ENCODE peak calls at places on chromosomes 6 and 20, in six cellular contexts. One of them, this sample, is unnamed.

GRCh38 chr20:49620364-49621240 is 52.7 kb upstream of the PTGIS start:
- DNase-seq in IMR-90: no peak
- DNase-seq in H9: no peak
- DNase-seq in neuronal stem cell: no peak
- DNase-seq in mesendoderm: no peak
- DNase-seq in H1: no peak
- DNase-seq in this sample: no peak

GRCh38 chr6:105402090-105402980 is 547 bp downstream of the PREP start:
- DNase-seq in IMR-90: peak; percentile 36
- DNase-seq in H9: peak; percentile 38
- DNase-seq in neuronal stem cell: peak; percentile 59
- DNase-seq in mesendoderm: peak; percentile 71
- DNase-seq in H1: peak; percentile 78
- DNase-seq in this sample: peak; percentile 68

GRCh38 chr6:16108996-16109658 is 19.8 kb upstream of the MYLIP start:
- DNase-seq in IMR-90: no peak
- DNase-seq in H9: no peak
- DNase-seq in neuronal stem cell: no peak
- DNase-seq in mesendoderm: no peak
- DNase-seq in H1: no peak
- DNase-seq in this sample: peak; percentile 54

GRCh38 chr6:81789303-81789702 is 36.8 kb upstream of the TENT5A start:
- DNase-seq in IMR-90: no peak
- DNase-seq in H9: no peak
- DNase-seq in neuronal stem cell: no peak
- DNase-seq in mesendoderm: no peak
- DNase-seq in H1: no peak
- DNase-seq in this sample: no peak

GRCh38 chr6:152267967-152268845 is 369.0 kb downstream of the SYNE1 start:
- DNase-seq in IMR-90: no peak
- DNase-seq in H9: no peak
- DNase-seq in neuronal stem cell: peak; percentile 35
- DNase-seq in mesendoderm: peak; percentile 47
- DNase-seq in H1: no peak
- DNase-seq in this sample: peak; percentile 48

GRCh38 chr6:16799279-16800193 is 38.3 kb upstream of the ATXN1 start:
- DNase-seq in IMR-90: peak; percentile 49
- DNase-seq in H9: no peak
- DNase-seq in neuronal stem cell: no peak
- DNase-seq in mesendoderm: no peak
- DNase-seq in H1: no peak
- DNase-seq in this sample: peak; percentile 52

GRCh38 chr6:37017606-37018005 is 12.2 kb downstream of the FGD2 start:
- DNase-seq in IMR-90: no peak
- DNase-seq in H9: no peak
- DNase-seq in neuronal stem cell: no peak
- DNase-seq in mesendoderm: no peak
- DNase-seq in H1: no peak
- DNase-seq in this sample: no peak

GRCh38 chr6:111482236-111482958 is 621 bp downstream of the REV3L start:
- DNase-seq in IMR-90: peak; percentile 28
- DNase-seq in H9: no peak
- DNase-seq in neuronal stem cell: no peak
- DNase-seq in mesendoderm: no peak
- DNase-seq in H1: no peak
- DNase-seq in this sample: peak; percentile 71

GRCh38 chr6:95325858-95326257 is 251.5 kb upstream of the MANEA start:
- DNase-seq in IMR-90: peak; percentile 5
- DNase-seq in H9: no peak
- DNase-seq in neuronal stem cell: no peak
- DNase-seq in mesendoderm: no peak
- DNase-seq in H1: no peak
- DNase-seq in this sample: no peak

GRCh38 chr6:68333444-68333843 is 301.6 kb upstream of the ADGRB3 start:
- DNase-seq in IMR-90: no peak
- DNase-seq in H9: no peak
- DNase-seq in neuronal stem cell: no peak
- DNase-seq in mesendoderm: no peak
- DNase-seq in H1: no peak
- DNase-seq in this sample: no peak

GRCh38 chr6:15303920-15304291 is 58.0 kb downstream of the JARID2 start:
- DNase-seq in IMR-90: no peak
- DNase-seq in H9: no peak
- DNase-seq in neuronal stem cell: no peak
- DNase-seq in mesendoderm: peak; percentile 36
- DNase-seq in H1: peak; percentile 42
- DNase-seq in this sample: no peak

GRCh38 chr20:46121531-46121930 is 3.4 kb downstream of the CD40 start:
- DNase-seq in IMR-90: no peak
- DNase-seq in H9: no peak
- DNase-seq in neuronal stem cell: no peak
- DNase-seq in mesendoderm: no peak
- DNase-seq in H1: no peak
- DNase-seq in this sample: peak; percentile 11

GRCh38 chr6:118650500-118651281 is 700 bp downstream of the CEP85L start:
- DNase-seq in IMR-90: peak; percentile 48
- DNase-seq in H9: peak; percentile 59
- DNase-seq in neuronal stem cell: peak; percentile 48
- DNase-seq in mesendoderm: peak; percentile 59
- DNase-seq in H1: peak; percentile 73
- DNase-seq in this sample: peak; percentile 69

GRCh38 chr6:21527731-21528130 is 65.8 kb upstream of the SOX4 start:
- DNase-seq in IMR-90: no peak
- DNase-seq in H9: no peak
- DNase-seq in neuronal stem cell: no peak
- DNase-seq in mesendoderm: no peak
- DNase-seq in H1: no peak
- DNase-seq in this sample: no peak

GRCh38 chr6:137264308-137265075 is 45.3 kb upstream of the IFNGR1 start:
- DNase-seq in IMR-90: no peak
- DNase-seq in H9: no peak
- DNase-seq in neuronal stem cell: no peak
- DNase-seq in mesendoderm: no peak
- DNase-seq in H1: no peak
- DNase-seq in this sample: no peak

GRCh38 chr6:32460528-32460927 is 20.8 kb downstream of the HLA-DRA start:
- DNase-seq in IMR-90: no peak
- DNase-seq in H9: no peak
- DNase-seq in neuronal stem cell: no peak
- DNase-seq in mesendoderm: no peak
- DNase-seq in H1: no peak
- DNase-seq in this sample: no peak

GRCh38 chr20:40657526-40657925 is 31.5 kb downstream of the MAFB start:
- DNase-seq in IMR-90: no peak
- DNase-seq in H9: no peak
- DNase-seq in neuronal stem cell: no peak
- DNase-seq in mesendoderm: no peak
- DNase-seq in H1: no peak
- DNase-seq in this sample: no peak

GRCh38 chr6:90231308-90231707 is 65.3 kb downstream of the BACH2 start:
- DNase-seq in IMR-90: no peak
- DNase-seq in H9: no peak
- DNase-seq in neuronal stem cell: no peak
- DNase-seq in mesendoderm: no peak
- DNase-seq in H1: no peak
- DNase-seq in this sample: no peak

GRCh38 chr6:112176175-112176574 is 78.2 kb downstream of the LAMA4 start:
- DNase-seq in IMR-90: no peak
- DNase-seq in H9: no peak
- DNase-seq in neuronal stem cell: no peak
- DNase-seq in mesendoderm: no peak
- DNase-seq in H1: no peak
- DNase-seq in this sample: no peak

GRCh38 chr6:148765878-148766808 is 19.3 kb downstream of the UST start:
- DNase-seq in IMR-90: no peak
- DNase-seq in H9: no peak
- DNase-seq in neuronal stem cell: no peak
- DNase-seq in mesendoderm: no peak
- DNase-seq in H1: no peak
- DNase-seq in this sample: no peak

GRCh38 chr6:137417411-137417810 is 76.8 kb downstream of the OLIG3 start:
- DNase-seq in IMR-90: peak; percentile 4
- DNase-seq in H9: no peak
- DNase-seq in neuronal stem cell: no peak
- DNase-seq in mesendoderm: no peak
- DNase-seq in H1: no peak
- DNase-seq in this sample: no peak

GRCh38 chr6:4133941-4134838 is 1.2 kb downstream of the ECI2 start:
- DNase-seq in IMR-90: no peak
- DNase-seq in H9: no peak
- DNase-seq in neuronal stem cell: no peak
- DNase-seq in mesendoderm: peak; percentile 36
- DNase-seq in H1: peak; percentile 61
- DNase-seq in this sample: peak; percentile 31

DNA sequence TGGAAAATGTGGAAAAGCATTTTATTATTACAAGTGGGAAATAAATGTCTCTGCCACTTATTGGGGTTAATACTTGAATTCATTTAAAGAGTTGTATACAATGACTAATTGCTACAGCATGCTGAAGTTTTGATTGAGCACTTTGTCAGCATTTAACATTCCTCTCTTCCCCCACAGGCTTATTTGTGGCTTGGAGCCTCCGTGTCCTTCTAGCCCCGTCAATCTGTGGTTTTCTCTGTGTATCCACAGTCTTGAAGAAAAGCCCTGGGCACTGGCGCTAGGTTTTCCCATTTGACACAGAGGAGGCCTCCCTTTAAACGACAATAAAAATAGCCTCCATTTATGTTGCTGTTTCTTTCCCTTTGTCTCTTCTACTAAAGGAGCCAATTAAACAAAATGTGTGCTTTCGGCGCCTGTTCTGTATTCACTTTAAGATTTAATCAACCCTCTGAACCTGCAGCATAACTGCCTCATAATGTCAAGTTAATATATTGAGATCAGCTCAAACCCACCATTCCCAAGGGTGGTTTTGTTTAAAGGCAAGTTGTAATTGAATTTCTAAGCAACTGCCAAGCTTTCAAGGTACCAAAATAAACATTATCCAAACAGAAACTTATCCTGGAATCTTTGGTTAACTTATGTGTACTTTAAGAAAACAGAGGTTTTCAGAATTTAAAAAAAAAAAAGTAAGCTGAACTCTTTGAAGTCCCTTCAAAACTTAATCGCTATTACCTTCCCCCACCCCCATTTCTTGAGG is 326.6 kb upstream of the RNF24 start:
- DNase-seq in IMR-90: peak; percentile 53
- DNase-seq in H9: no peak
- DNase-seq in neuronal stem cell: no peak
- DNase-seq in mesendoderm: no peak
- DNase-seq in H1: no peak
- DNase-seq in this sample: peak; percentile 44
- H2BK15ac ChIP-seq in IMR-90: peak overlapping the region; percentile 55
- H2BK15ac ChIP-seq in H9: no peak overlapping the region
- H2BK15ac ChIP-seq in neuronal stem cell: no peak overlapping the region
- H2BK15ac ChIP-seq in mesendoderm: no peak overlapping the region
- H2BK15ac ChIP-seq in H1: no peak overlapping the region
- H2BK15ac ChIP-seq in this sample: no peak overlapping the region

DNA sequence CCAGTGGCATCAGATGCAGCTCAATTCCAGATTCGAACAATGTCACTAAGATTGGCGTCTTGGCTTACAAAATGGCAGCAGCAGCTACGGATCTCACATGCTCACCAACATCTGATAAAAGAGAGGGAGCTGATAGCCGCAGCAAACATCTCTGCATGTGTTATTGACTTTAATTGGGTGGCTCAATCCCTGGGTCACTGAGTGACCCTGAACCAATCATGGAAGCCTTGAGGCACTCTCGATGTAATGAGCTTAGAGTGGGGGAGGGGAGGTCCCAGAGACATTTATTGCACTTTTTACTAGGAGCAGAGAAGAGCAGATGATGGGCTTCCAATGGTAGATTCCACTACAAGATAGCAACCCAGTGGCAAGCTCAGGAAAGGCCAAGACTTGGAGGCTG is 238.7 kb downstream of the BMP7 start:
- DNase-seq in IMR-90: no peak
- DNase-seq in H9: no peak
- DNase-seq in neuronal stem cell: no peak
- DNase-seq in mesendoderm: peak; percentile 52
- DNase-seq in H1: no peak
- DNase-seq in this sample: no peak
- H2BK15ac ChIP-seq in IMR-90: no peak overlapping the region
- H2BK15ac ChIP-seq in H9: no peak overlapping the region
- H2BK15ac ChIP-seq in neuronal stem cell: no peak overlapping the region
- H2BK15ac ChIP-seq in mesendoderm: no peak overlapping the region
- H2BK15ac ChIP-seq in H1: no peak overlapping the region
- H2BK15ac ChIP-seq in this sample: no peak overlapping the region

DNA sequence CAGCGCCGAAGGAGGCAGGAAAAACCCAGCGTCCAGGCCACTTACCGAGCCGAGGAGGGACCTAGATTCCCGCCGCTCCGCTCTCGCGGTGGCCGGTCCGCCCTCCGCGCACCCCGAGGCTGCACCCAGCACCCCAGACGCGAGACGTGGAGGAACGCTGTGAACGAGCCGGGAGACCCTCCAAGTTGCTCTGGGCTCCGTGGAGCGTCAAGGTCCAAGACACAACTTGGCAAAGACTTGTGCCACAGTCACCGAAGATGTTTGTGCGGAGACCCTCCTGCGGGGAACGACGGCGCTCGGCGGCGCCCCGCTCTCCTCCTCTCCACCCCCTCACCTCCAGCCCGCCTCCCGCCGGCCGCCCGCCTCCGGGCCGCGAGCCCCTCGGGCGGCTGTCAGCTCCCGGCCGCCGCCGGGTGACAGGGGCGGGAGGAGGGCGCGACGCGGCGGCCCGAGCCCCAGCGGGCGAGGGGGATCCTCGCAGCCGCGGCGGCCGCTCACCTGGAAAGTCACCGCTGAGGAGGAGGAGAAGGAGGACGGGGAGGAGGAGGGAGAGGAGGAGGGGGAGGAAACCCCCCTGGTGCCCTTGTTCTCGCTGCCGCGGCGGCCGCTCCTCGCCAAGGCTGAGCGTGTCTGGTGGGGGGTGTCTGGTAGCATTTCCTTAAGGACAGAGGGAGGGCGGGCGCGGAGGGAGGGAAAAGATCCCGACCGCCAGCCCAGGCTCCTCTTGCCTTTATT is 637 bp upstream of the HIVEP2 start:
- DNase-seq in IMR-90: no peak
- DNase-seq in H9: no peak
- DNase-seq in neuronal stem cell: peak; percentile 51
- DNase-seq in mesendoderm: peak; percentile 85
- DNase-seq in H1: peak; percentile 75
- DNase-seq in this sample: no peak
- H2BK15ac ChIP-seq in IMR-90: peak overlapping the region; percentile 56
- H2BK15ac ChIP-seq in H9: no peak overlapping the region
- H2BK15ac ChIP-seq in neuronal stem cell: no peak overlapping the region
- H2BK15ac ChIP-seq in mesendoderm: no peak overlapping the region
- H2BK15ac ChIP-seq in H1: peak overlapping the region; percentile 50
- H2BK15ac ChIP-seq in this sample: peak overlapping the region; percentile 90

GRCh38 chr6:51910846-51911245 is 176.6 kb downstream of the PKHD1 start:
- DNase-seq in IMR-90: no peak
- DNase-seq in H9: no peak
- DNase-seq in neuronal stem cell: no peak
- DNase-seq in mesendoderm: no peak
- DNase-seq in H1: no peak
- DNase-seq in this sample: no peak

GRCh38 chr6:51913265-51913664 is 174.1 kb downstream of the PKHD1 start:
- DNase-seq in IMR-90: no peak
- DNase-seq in H9: no peak
- DNase-seq in neuronal stem cell: no peak
- DNase-seq in mesendoderm: no peak
- DNase-seq in H1: no peak
- DNase-seq in this sample: no peak

GRCh38 chr6:51902261-51902764 is 185.1 kb downstream of the PKHD1 start:
- DNase-seq in IMR-90: no peak
- DNase-seq in H9: no peak
- DNase-seq in neuronal stem cell: no peak
- DNase-seq in mesendoderm: no peak
- DNase-seq in H1: no peak
- DNase-seq in this sample: no peak

GRCh38 chr6:51908243-51908642 is 179.2 kb downstream of the PKHD1 start:
- DNase-seq in IMR-90: no peak
- DNase-seq in H9: no peak
- DNase-seq in neuronal stem cell: no peak
- DNase-seq in mesendoderm: no peak
- DNase-seq in H1: no peak
- DNase-seq in this sample: no peak
- H2BK15ac ChIP-seq in IMR-90: no peak overlapping the region
- H2BK15ac ChIP-seq in H9: no peak overlapping the region
- H2BK15ac ChIP-seq in neuronal stem cell: no peak overlapping the region
- H2BK15ac ChIP-seq in mesendoderm: no peak overlapping the region
- H2BK15ac ChIP-seq in H1: no peak overlapping the region
- H2BK15ac ChIP-seq in this sample: no peak overlapping the region

This sample was measured in mesenchymal stem cell.